ENCODE peak calls at places on chromosomes 16 and 17, in four cellular contexts. G is astrocyte of the spinal cord, U is H1, O is IMR-90. H is an unnamed sample.

GRCh38 chr17:67322039-67322787 is 44.2 kb downstream of the PSMD12 start:
- DNase-seq in G (no peak), U (no peak), O (no peak), H (no peak)

GRCh38 chr16:69324013-69324531 is 6.3 kb downstream of the PDF start:
- DNase-seq in G (no peak), U (no peak), O (no peak), H (peak)

GRCh38 chr16:62201911-62202310 is 165.7 kb upstream of the CDH8 start:
- DNase-seq in G (no peak), U (no peak), O (no peak), H (no peak)

GRCh38 chr16:85279874-85280545 is 167.7 kb upstream of the CIBAR2 start:
- DNase-seq in G (no peak), U (no peak), O (no peak), H (peak)

GRCh38 chr17:82882715-82883446 is 43.1 kb upstream of the ZNF750 start:
- DNase-seq in G (no peak), U (no peak), O (no peak), H (no peak)

GRCh38 chr16:52837251-52837650 is 215.4 kb downstream of the CHD9NB start:
- DNase-seq in G (peak), U (no peak), O (peak), H (peak)

GRCh38 chr17:72110953-72111339 is 9.9 kb upstream of the SOX9 start:
- DNase-seq in G (no peak), U (no peak), O (no peak), H (no peak)

GRCh38 chr16:84913315-84913714 is 93.5 kb downstream of the CRISPLD2 start:
- DNase-seq in G (no peak), U (no peak), O (no peak), H (no peak)

GRCh38 chr16:4034963-4035362 is 81.3 kb downstream of the ADCY9 start:
- DNase-seq in G (no peak), U (no peak), O (no peak), H (no peak)

GRCh38 chr17:61581611-61582349 is 9.2 kb downstream of the NACA2 start:
- DNase-seq in G (no peak), U (no peak), O (peak), H (no peak)

GRCh38 chr16:25097304-25097988 is 14.1 kb upstream of the LCMT1 start:
- DNase-seq in G (peak), U (no peak), O (peak), H (peak)

DNA sequence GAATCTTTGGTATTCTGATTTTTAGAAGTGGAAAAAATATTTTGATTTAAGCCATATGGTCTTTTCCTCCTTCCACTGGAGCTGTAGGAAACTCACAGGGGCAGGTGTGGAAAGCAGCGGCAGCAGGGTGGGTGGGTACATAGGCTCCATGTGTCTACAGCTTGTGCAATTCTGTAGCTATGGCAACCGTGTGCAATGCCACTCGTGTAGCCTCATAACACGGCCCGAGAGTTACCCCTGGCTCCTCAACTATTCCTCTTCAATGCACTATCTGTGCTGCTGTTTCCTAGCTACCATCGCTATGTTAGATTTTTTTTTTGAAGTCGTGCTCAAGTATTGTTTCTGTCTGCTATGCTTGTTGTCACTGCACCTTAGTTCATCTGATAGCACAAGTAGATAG is 32.0 kb upstream of the TANC2 start:
- DNase-seq in G (no peak), U (no peak), O (no peak), H (peak)
- TF ChIP-seq CTCF in G (no peak), U (no peak), O (no peak), H (no peak)

DNA sequence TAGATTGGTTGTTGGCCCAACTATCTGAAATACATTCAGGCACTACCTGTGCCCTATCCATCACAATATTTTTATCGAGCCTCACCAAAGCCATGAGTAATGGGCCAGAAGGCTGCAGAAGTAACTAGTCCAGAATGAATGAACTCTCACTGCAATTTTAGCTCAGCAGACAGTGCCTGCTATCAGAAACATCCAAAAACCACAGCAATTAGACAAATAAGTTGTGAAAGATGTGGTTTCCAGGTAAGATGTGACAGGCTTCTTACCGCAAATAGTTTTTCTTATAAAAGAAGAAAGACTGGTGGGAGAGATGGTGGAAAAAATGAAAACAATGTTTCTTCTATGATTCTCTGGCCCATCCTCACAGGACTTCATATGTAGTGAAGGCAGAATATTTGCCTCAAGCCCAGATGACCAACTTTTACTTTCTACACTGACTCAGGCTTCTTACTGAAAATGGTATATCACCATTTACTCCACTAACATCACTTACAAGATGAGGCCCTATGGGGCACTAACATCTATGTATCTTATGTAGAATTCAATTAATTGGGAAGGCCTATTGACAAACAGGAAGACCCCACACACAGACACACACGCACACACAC is 9.8 kb upstream of the RFFL start:
- DNase-seq in G (no peak), U (no peak), O (no peak), H (no peak)
- H3K4me3 ChIP-seq in G (no peak), U (no peak), O (no peak), H (no peak)

DNA sequence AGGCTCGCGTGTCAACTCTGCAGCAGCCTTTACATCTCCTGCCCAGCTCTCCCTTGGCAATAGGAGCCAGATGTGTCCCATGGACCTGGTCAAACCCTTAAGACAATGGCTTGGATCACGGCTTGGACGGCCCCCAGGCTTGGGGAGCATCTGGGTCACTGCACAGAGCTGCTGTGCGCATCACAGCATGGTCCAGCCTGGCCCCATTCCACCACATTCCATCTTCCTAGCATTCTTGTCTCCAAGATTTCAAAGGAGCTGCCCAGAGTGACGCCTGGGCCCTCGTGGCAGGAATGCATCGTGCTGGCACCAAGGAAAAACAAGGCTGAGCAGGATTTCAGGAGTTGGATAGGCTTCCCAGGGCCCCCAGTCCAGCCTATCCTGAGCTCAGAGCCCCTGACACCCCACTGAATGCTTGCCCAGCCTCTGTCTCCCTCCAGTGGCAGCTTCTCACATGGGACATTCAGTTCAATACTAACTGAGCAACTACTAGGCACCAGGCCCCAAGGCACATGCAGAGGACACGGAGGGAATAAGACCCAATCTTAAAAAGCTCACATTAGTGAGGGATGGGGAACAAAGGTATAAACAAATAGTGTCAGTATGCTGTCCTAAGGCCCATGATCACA is 34.3 kb downstream of the TK2 start:
- DNase-seq in G (peak), U (peak), O (peak), H (peak)
- TF ChIP-seq CTCF in G (peak), U (peak), O (peak), H (peak)

GRCh38 chr17:43595466-43595865 is 49.3 kb upstream of the ETV4 start:
- DNase-seq in G (no peak), U (no peak), O (no peak), H (no peak)

GRCh38 chr17:43588664-43589435 is 42.7 kb upstream of the ETV4 start:
- DNase-seq in G (no peak), U (no peak), O (no peak), H (no peak)

GRCh38 chr17:43588121-43588520 is 42.0 kb upstream of the ETV4 start:
- DNase-seq in G (no peak), U (no peak), O (no peak), H (no peak)

GRCh38 chr17:43587647-43588046 is 41.5 kb upstream of the ETV4 start:
- DNase-seq in G (no peak), U (no peak), O (no peak), H (no peak)

DNA sequence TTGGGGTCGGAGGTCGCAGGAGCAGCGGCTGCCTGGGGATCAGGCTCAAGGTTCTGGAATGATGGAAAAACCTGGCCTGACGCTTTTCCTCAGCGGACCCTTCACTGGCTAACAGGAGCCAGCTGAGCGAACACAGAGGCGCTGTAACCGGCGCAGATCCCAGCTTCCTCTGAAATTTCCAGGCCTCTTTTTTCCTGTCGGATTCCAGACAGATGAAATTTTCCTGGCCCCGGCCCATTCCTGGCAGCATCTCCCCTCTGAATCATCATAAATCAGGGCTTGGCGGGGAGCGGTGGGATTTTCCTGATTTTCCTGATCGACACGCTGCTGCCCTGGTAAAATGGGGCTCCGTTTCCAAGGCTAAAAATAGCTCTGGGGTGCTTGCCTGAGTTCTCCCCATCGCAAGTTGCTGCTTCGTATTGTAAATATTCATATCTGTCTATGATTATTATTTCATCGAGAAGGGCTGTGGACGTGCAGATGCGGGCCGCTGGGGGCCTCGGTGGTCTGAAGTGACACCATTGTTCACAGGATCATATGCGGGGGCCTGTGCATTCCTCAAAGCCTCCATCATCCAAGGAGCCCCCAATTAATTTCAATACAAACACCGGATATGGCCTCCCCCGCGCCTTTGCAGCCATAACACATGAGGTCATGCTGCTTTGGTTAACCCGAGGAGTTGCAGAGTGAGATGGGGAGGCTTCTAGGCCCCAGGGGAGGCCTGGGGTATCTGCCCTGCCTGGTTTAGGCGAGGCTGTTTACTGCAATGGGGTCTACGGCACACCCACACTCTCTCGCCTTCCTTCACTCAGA is 45.8 kb upstream of the ETV4 start:
- DNase-seq in G (peak), U (no peak), O (peak), H (peak)
- H3K4me3 ChIP-seq in G (no peak), U (no peak), O (no peak), H (no peak)

H was measured in fibroblast of villous mesenchyme.